ENCODE peak calls at places on chromosomes 1 and 21, in seven cellular contexts. One of them, this sample, is unnamed.

GRCh38 chr1:233945573-233945972 is 41.1 kb downstream of the SLC35F3 start:
- DNase-seq in retina: no peak
- DNase-seq in activated CD8-positive, alpha-beta T cell treated with anti-CD3 and anti-CD28 coated beads, Interleukin-2, amount 10 ng/mL, durations not matched to agents 7 days and 5 days: no peak
- DNase-seq in activated gamma-delta T cell treated with anti-CD3 and anti-CD28 coated beads, Interleukin-2, amount 50 U/mL, for 16 hours: no peak
- DNase-seq in OCI-LY7: no peak
- DNase-seq in cardiac muscle cell: no peak
- DNase-seq in WTC11: no peak
- DNase-seq in this sample: no peak

GRCh38 chr1:19623523-19623922 is 20.6 kb upstream of the NBL1 start:
- DNase-seq in cardiac muscle cell: no peak
- DNase-seq in WTC11: no peak
- DNase-seq in activated gamma-delta T cell treated with anti-CD3 and anti-CD28 coated beads, Interleukin-2, amount 50 U/mL, for 16 hours: no peak
- DNase-seq in OCI-LY7: no peak
- DNase-seq in retina: no peak
- DNase-seq in activated CD8-positive, alpha-beta T cell treated with anti-CD3 and anti-CD28 coated beads, Interleukin-2, amount 10 ng/mL, durations not matched to agents 7 days and 5 days: no peak
- DNase-seq in this sample: no peak

GRCh38 chr1:210373878-210374599 is 45.3 kb downstream of the HHAT start:
- DNase-seq in retina: no peak
- DNase-seq in cardiac muscle cell: peak
- DNase-seq in WTC11: peak
- DNase-seq in activated gamma-delta T cell treated with anti-CD3 and anti-CD28 coated beads, Interleukin-2, amount 50 U/mL, for 16 hours: peak
- DNase-seq in activated CD8-positive, alpha-beta T cell treated with anti-CD3 and anti-CD28 coated beads, Interleukin-2, amount 10 ng/mL, durations not matched to agents 7 days and 5 days: peak
- DNase-seq in OCI-LY7: peak
- DNase-seq in this sample: no peak

GRCh38 chr1:168082008-168082876 is 54.5 kb downstream of the GPR161 start:
- DNase-seq in WTC11: peak
- DNase-seq in cardiac muscle cell: peak
- DNase-seq in activated CD8-positive, alpha-beta T cell treated with anti-CD3 and anti-CD28 coated beads, Interleukin-2, amount 10 ng/mL, durations not matched to agents 7 days and 5 days: peak
- DNase-seq in OCI-LY7: peak
- DNase-seq in retina: peak
- DNase-seq in activated gamma-delta T cell treated with anti-CD3 and anti-CD28 coated beads, Interleukin-2, amount 50 U/mL, for 16 hours: peak
- DNase-seq in this sample: peak

GRCh38 chr21:33848252-33848953 is 67.2 kb downstream of the ATP5PO start:
- DNase-seq in cardiac muscle cell: no peak
- DNase-seq in activated CD8-positive, alpha-beta T cell treated with anti-CD3 and anti-CD28 coated beads, Interleukin-2, amount 10 ng/mL, durations not matched to agents 7 days and 5 days: no peak
- DNase-seq in retina: no peak
- DNase-seq in activated gamma-delta T cell treated with anti-CD3 and anti-CD28 coated beads, Interleukin-2, amount 50 U/mL, for 16 hours: no peak
- DNase-seq in OCI-LY7: peak
- DNase-seq in WTC11: no peak
- DNase-seq in this sample: peak

GRCh38 chr1:88683516-88683847 is 591 bp upstream of the PKN2 start:
- DNase-seq in retina: no peak
- DNase-seq in activated CD8-positive, alpha-beta T cell treated with anti-CD3 and anti-CD28 coated beads, Interleukin-2, amount 10 ng/mL, durations not matched to agents 7 days and 5 days: peak
- DNase-seq in WTC11: peak
- DNase-seq in OCI-LY7: peak
- DNase-seq in cardiac muscle cell: no peak
- DNase-seq in activated gamma-delta T cell treated with anti-CD3 and anti-CD28 coated beads, Interleukin-2, amount 50 U/mL, for 16 hours: peak
- DNase-seq in this sample: no peak

GRCh38 chr1:143698016-143698415 is 273.8 kb downstream of the FAM72C start:
- DNase-seq in OCI-LY7: peak
- DNase-seq in activated CD8-positive, alpha-beta T cell treated with anti-CD3 and anti-CD28 coated beads, Interleukin-2, amount 10 ng/mL, durations not matched to agents 7 days and 5 days: no peak
- DNase-seq in activated gamma-delta T cell treated with anti-CD3 and anti-CD28 coated beads, Interleukin-2, amount 50 U/mL, for 16 hours: no peak
- DNase-seq in retina: no peak
- DNase-seq in cardiac muscle cell: peak
- DNase-seq in WTC11: peak
- DNase-seq in this sample: no peak

GRCh38 chr1:17369466-17369865 is 2.5 kb upstream of the PADI6 start:
- DNase-seq in WTC11: no peak
- DNase-seq in activated gamma-delta T cell treated with anti-CD3 and anti-CD28 coated beads, Interleukin-2, amount 50 U/mL, for 16 hours: no peak
- DNase-seq in cardiac muscle cell: peak
- DNase-seq in activated CD8-positive, alpha-beta T cell treated with anti-CD3 and anti-CD28 coated beads, Interleukin-2, amount 10 ng/mL, durations not matched to agents 7 days and 5 days: no peak
- DNase-seq in OCI-LY7: no peak
- DNase-seq in retina: no peak
- DNase-seq in this sample: no peak

GRCh38 chr1:164958995-164959788 is 397.3 kb downstream of the LMX1A start:
- DNase-seq in OCI-LY7: no peak
- DNase-seq in WTC11: no peak
- DNase-seq in retina: no peak
- DNase-seq in activated gamma-delta T cell treated with anti-CD3 and anti-CD28 coated beads, Interleukin-2, amount 50 U/mL, for 16 hours: no peak
- DNase-seq in activated CD8-positive, alpha-beta T cell treated with anti-CD3 and anti-CD28 coated beads, Interleukin-2, amount 10 ng/mL, durations not matched to agents 7 days and 5 days: no peak
- DNase-seq in cardiac muscle cell: no peak
- DNase-seq in this sample: no peak

GRCh38 chr1:235739124-235739523 is 89.5 kb upstream of the GNG4 start:
- DNase-seq in cardiac muscle cell: peak
- DNase-seq in retina: no peak
- DNase-seq in activated CD8-positive, alpha-beta T cell treated with anti-CD3 and anti-CD28 coated beads, Interleukin-2, amount 10 ng/mL, durations not matched to agents 7 days and 5 days: no peak
- DNase-seq in WTC11: no peak
- DNase-seq in OCI-LY7: no peak
- DNase-seq in activated gamma-delta T cell treated with anti-CD3 and anti-CD28 coated beads, Interleukin-2, amount 50 U/mL, for 16 hours: no peak
- DNase-seq in this sample: no peak

GRCh38 chr1:197948926-197949899 is 32.0 kb downstream of the LHX9 start:
- DNase-seq in retina: no peak
- DNase-seq in WTC11: no peak
- DNase-seq in cardiac muscle cell: no peak
- DNase-seq in activated CD8-positive, alpha-beta T cell treated with anti-CD3 and anti-CD28 coated beads, Interleukin-2, amount 10 ng/mL, durations not matched to agents 7 days and 5 days: peak
- DNase-seq in activated gamma-delta T cell treated with anti-CD3 and anti-CD28 coated beads, Interleukin-2, amount 50 U/mL, for 16 hours: peak
- DNase-seq in OCI-LY7: no peak
- DNase-seq in this sample: no peak

GRCh38 chr1:24555591-24556413 is at the start of gene NCMAP:
- DNase-seq in retina: peak
- DNase-seq in OCI-LY7: peak
- DNase-seq in activated CD8-positive, alpha-beta T cell treated with anti-CD3 and anti-CD28 coated beads, Interleukin-2, amount 10 ng/mL, durations not matched to agents 7 days and 5 days: no peak
- DNase-seq in cardiac muscle cell: no peak
- DNase-seq in activated gamma-delta T cell treated with anti-CD3 and anti-CD28 coated beads, Interleukin-2, amount 50 U/mL, for 16 hours: no peak
- DNase-seq in WTC11: peak
- DNase-seq in this sample: no peak

GRCh38 chr1:33221385-33221758 is 34.9 kb upstream of the ZNF362 start:
- DNase-seq in OCI-LY7: no peak
- DNase-seq in WTC11: no peak
- DNase-seq in cardiac muscle cell: no peak
- DNase-seq in retina: no peak
- DNase-seq in activated CD8-positive, alpha-beta T cell treated with anti-CD3 and anti-CD28 coated beads, Interleukin-2, amount 10 ng/mL, durations not matched to agents 7 days and 5 days: no peak
- DNase-seq in activated gamma-delta T cell treated with anti-CD3 and anti-CD28 coated beads, Interleukin-2, amount 50 U/mL, for 16 hours: no peak
- DNase-seq in this sample: no peak

GRCh38 chr1:22142315-22143064 is 407 bp downstream of the WNT4 start:
- DNase-seq in retina: no peak
- DNase-seq in activated gamma-delta T cell treated with anti-CD3 and anti-CD28 coated beads, Interleukin-2, amount 50 U/mL, for 16 hours: no peak
- DNase-seq in activated CD8-positive, alpha-beta T cell treated with anti-CD3 and anti-CD28 coated beads, Interleukin-2, amount 10 ng/mL, durations not matched to agents 7 days and 5 days: no peak
- DNase-seq in OCI-LY7: no peak
- DNase-seq in WTC11: peak
- DNase-seq in cardiac muscle cell: no peak
- DNase-seq in this sample: no peak

GRCh38 chr1:35430762-35431161 is 126.4 kb downstream of the KIAA0319L start:
- DNase-seq in activated CD8-positive, alpha-beta T cell treated with anti-CD3 and anti-CD28 coated beads, Interleukin-2, amount 10 ng/mL, durations not matched to agents 7 days and 5 days: no peak
- DNase-seq in WTC11: no peak
- DNase-seq in retina: no peak
- DNase-seq in activated gamma-delta T cell treated with anti-CD3 and anti-CD28 coated beads, Interleukin-2, amount 50 U/mL, for 16 hours: no peak
- DNase-seq in cardiac muscle cell: no peak
- DNase-seq in OCI-LY7: no peak
- DNase-seq in this sample: no peak

GRCh38 chr1:245583575-245584330 is 429.0 kb downstream of the KIF26B start:
- DNase-seq in OCI-LY7: no peak
- DNase-seq in retina: no peak
- DNase-seq in WTC11: no peak
- DNase-seq in activated gamma-delta T cell treated with anti-CD3 and anti-CD28 coated beads, Interleukin-2, amount 50 U/mL, for 16 hours: no peak
- DNase-seq in cardiac muscle cell: peak
- DNase-seq in activated CD8-positive, alpha-beta T cell treated with anti-CD3 and anti-CD28 coated beads, Interleukin-2, amount 10 ng/mL, durations not matched to agents 7 days and 5 days: no peak
- DNase-seq in this sample: peak

GRCh38 chr1:3717715-3718601 is 34.3 kb upstream of the CCDC27 start:
- DNase-seq in cardiac muscle cell: no peak
- DNase-seq in activated gamma-delta T cell treated with anti-CD3 and anti-CD28 coated beads, Interleukin-2, amount 50 U/mL, for 16 hours: no peak
- DNase-seq in OCI-LY7: peak
- DNase-seq in WTC11: peak
- DNase-seq in retina: peak
- DNase-seq in activated CD8-positive, alpha-beta T cell treated with anti-CD3 and anti-CD28 coated beads, Interleukin-2, amount 10 ng/mL, durations not matched to agents 7 days and 5 days: peak
- DNase-seq in this sample: no peak

GRCh38 chr1:234719454-234720258 is 109.7 kb upstream of the IRF2BP2 start:
- DNase-seq in OCI-LY7: no peak
- DNase-seq in retina: no peak
- DNase-seq in activated CD8-positive, alpha-beta T cell treated with anti-CD3 and anti-CD28 coated beads, Interleukin-2, amount 10 ng/mL, durations not matched to agents 7 days and 5 days: no peak
- DNase-seq in activated gamma-delta T cell treated with anti-CD3 and anti-CD28 coated beads, Interleukin-2, amount 50 U/mL, for 16 hours: no peak
- DNase-seq in WTC11: no peak
- DNase-seq in cardiac muscle cell: no peak
- DNase-seq in this sample: no peak

GRCh38 chr1:101131239-101131924 is 105.4 kb upstream of the S1PR1 start:
- DNase-seq in WTC11: no peak
- DNase-seq in activated gamma-delta T cell treated with anti-CD3 and anti-CD28 coated beads, Interleukin-2, amount 50 U/mL, for 16 hours: no peak
- DNase-seq in OCI-LY7: no peak
- DNase-seq in retina: no peak
- DNase-seq in cardiac muscle cell: no peak
- DNase-seq in activated CD8-positive, alpha-beta T cell treated with anti-CD3 and anti-CD28 coated beads, Interleukin-2, amount 10 ng/mL, durations not matched to agents 7 days and 5 days: no peak
- DNase-seq in this sample: no peak

GRCh38 chr21:40166291-40166843 is 299.1 kb downstream of the PCP4 start:
- DNase-seq in cardiac muscle cell: no peak
- DNase-seq in activated CD8-positive, alpha-beta T cell treated with anti-CD3 and anti-CD28 coated beads, Interleukin-2, amount 10 ng/mL, durations not matched to agents 7 days and 5 days: no peak
- DNase-seq in retina: no peak
- DNase-seq in OCI-LY7: no peak
- DNase-seq in activated gamma-delta T cell treated with anti-CD3 and anti-CD28 coated beads, Interleukin-2, amount 50 U/mL, for 16 hours: no peak
- DNase-seq in WTC11: no peak
- DNase-seq in this sample: no peak

GRCh38 chr1:180975551-180975950 is 47.1 kb downstream of the STX6 start:
- DNase-seq in cardiac muscle cell: peak
- DNase-seq in WTC11: no peak
- DNase-seq in activated CD8-positive, alpha-beta T cell treated with anti-CD3 and anti-CD28 coated beads, Interleukin-2, amount 10 ng/mL, durations not matched to agents 7 days and 5 days: no peak
- DNase-seq in OCI-LY7: no peak
- DNase-seq in activated gamma-delta T cell treated with anti-CD3 and anti-CD28 coated beads, Interleukin-2, amount 50 U/mL, for 16 hours: no peak
- DNase-seq in retina: no peak
- DNase-seq in this sample: no peak

GRCh38 chr1:115194571-115194970 is 105.3 kb upstream of the TSPAN2 start:
- DNase-seq in activated CD8-positive, alpha-beta T cell treated with anti-CD3 and anti-CD28 coated beads, Interleukin-2, amount 10 ng/mL, durations not matched to agents 7 days and 5 days: no peak
- DNase-seq in retina: no peak
- DNase-seq in cardiac muscle cell: no peak
- DNase-seq in OCI-LY7: no peak
- DNase-seq in activated gamma-delta T cell treated with anti-CD3 and anti-CD28 coated beads, Interleukin-2, amount 50 U/mL, for 16 hours: no peak
- DNase-seq in WTC11: no peak
- DNase-seq in this sample: no peak

GRCh38 chr1:200330770-200331428 is 78.9 kb downstream of the ZNF281 start:
- DNase-seq in OCI-LY7: no peak
- DNase-seq in retina: peak
- DNase-seq in cardiac muscle cell: no peak
- DNase-seq in activated CD8-positive, alpha-beta T cell treated with anti-CD3 and anti-CD28 coated beads, Interleukin-2, amount 10 ng/mL, durations not matched to agents 7 days and 5 days: no peak
- DNase-seq in activated gamma-delta T cell treated with anti-CD3 and anti-CD28 coated beads, Interleukin-2, amount 50 U/mL, for 16 hours: no peak
- DNase-seq in WTC11: no peak
- DNase-seq in this sample: no peak

GRCh38 chr1:183652547-183653467 is at the start of gene APOBEC4:
- DNase-seq in OCI-LY7: no peak
- DNase-seq in activated CD8-positive, alpha-beta T cell treated with anti-CD3 and anti-CD28 coated beads, Interleukin-2, amount 10 ng/mL, durations not matched to agents 7 days and 5 days: no peak
- DNase-seq in activated gamma-delta T cell treated with anti-CD3 and anti-CD28 coated beads, Interleukin-2, amount 50 U/mL, for 16 hours: no peak
- DNase-seq in cardiac muscle cell: peak
- DNase-seq in retina: no peak
- DNase-seq in WTC11: no peak
- DNase-seq in this sample: peak

GRCh38 chr1:211551628-211552465 is 27.1 kb downstream of the SLC30A1 start:
- DNase-seq in WTC11: no peak
- DNase-seq in cardiac muscle cell: peak
- DNase-seq in retina: no peak
- DNase-seq in OCI-LY7: no peak
- DNase-seq in activated CD8-positive, alpha-beta T cell treated with anti-CD3 and anti-CD28 coated beads, Interleukin-2, amount 10 ng/mL, durations not matched to agents 7 days and 5 days: no peak
- DNase-seq in activated gamma-delta T cell treated with anti-CD3 and anti-CD28 coated beads, Interleukin-2, amount 50 U/mL, for 16 hours: no peak
- DNase-seq in this sample: no peak

GRCh38 chr1:12473596-12474329 is 144.2 kb downstream of the DHRS3 start:
- DNase-seq in activated gamma-delta T cell treated with anti-CD3 and anti-CD28 coated beads, Interleukin-2, amount 50 U/mL, for 16 hours: no peak
- DNase-seq in activated CD8-positive, alpha-beta T cell treated with anti-CD3 and anti-CD28 coated beads, Interleukin-2, amount 10 ng/mL, durations not matched to agents 7 days and 5 days: no peak
- DNase-seq in OCI-LY7: no peak
- DNase-seq in cardiac muscle cell: no peak
- DNase-seq in WTC11: no peak
- DNase-seq in retina: no peak
- DNase-seq in this sample: no peak

GRCh38 chr1:175900171-175900570 is 156.8 kb upstream of the TNR start:
- DNase-seq in retina: no peak
- DNase-seq in activated CD8-positive, alpha-beta T cell treated with anti-CD3 and anti-CD28 coated beads, Interleukin-2, amount 10 ng/mL, durations not matched to agents 7 days and 5 days: no peak
- DNase-seq in activated gamma-delta T cell treated with anti-CD3 and anti-CD28 coated beads, Interleukin-2, amount 50 U/mL, for 16 hours: no peak
- DNase-seq in OCI-LY7: no peak
- DNase-seq in cardiac muscle cell: no peak
- DNase-seq in WTC11: no peak
- DNase-seq in this sample: no peak

GRCh38 chr1:14415396-14415795 is 183.1 kb upstream of the KAZN start:
- DNase-seq in activated gamma-delta T cell treated with anti-CD3 and anti-CD28 coated beads, Interleukin-2, amount 50 U/mL, for 16 hours: no peak
- DNase-seq in OCI-LY7: peak
- DNase-seq in WTC11: peak
- DNase-seq in retina: no peak
- DNase-seq in cardiac muscle cell: no peak
- DNase-seq in activated CD8-positive, alpha-beta T cell treated with anti-CD3 and anti-CD28 coated beads, Interleukin-2, amount 10 ng/mL, durations not matched to agents 7 days and 5 days: no peak
- DNase-seq in this sample: no peak

GRCh38 chr1:45359882-45360513 is 19.8 kb upstream of the MUTYH start:
- DNase-seq in WTC11: peak
- DNase-seq in activated CD8-positive, alpha-beta T cell treated with anti-CD3 and anti-CD28 coated beads, Interleukin-2, amount 10 ng/mL, durations not matched to agents 7 days and 5 days: peak
- DNase-seq in cardiac muscle cell: peak
- DNase-seq in activated gamma-delta T cell treated with anti-CD3 and anti-CD28 coated beads, Interleukin-2, amount 50 U/mL, for 16 hours: peak
- DNase-seq in OCI-LY7: peak
- DNase-seq in retina: peak
- DNase-seq in this sample: peak

GRCh38 chr1:201938440-201939005 is 7.8 kb downstream of the LMOD1 start:
- DNase-seq in activated CD8-positive, alpha-beta T cell treated with anti-CD3 and anti-CD28 coated beads, Interleukin-2, amount 10 ng/mL, durations not matched to agents 7 days and 5 days: no peak
- DNase-seq in retina: no peak
- DNase-seq in cardiac muscle cell: no peak
- DNase-seq in OCI-LY7: no peak
- DNase-seq in WTC11: no peak
- DNase-seq in activated gamma-delta T cell treated with anti-CD3 and anti-CD28 coated beads, Interleukin-2, amount 50 U/mL, for 16 hours: no peak
- DNase-seq in this sample: no peak

GRCh38 chr1:36703526-36704208 is 221.0 kb upstream of the CSF3R start:
- DNase-seq in activated gamma-delta T cell treated with anti-CD3 and anti-CD28 coated beads, Interleukin-2, amount 50 U/mL, for 16 hours: peak
- DNase-seq in WTC11: peak
- DNase-seq in activated CD8-positive, alpha-beta T cell treated with anti-CD3 and anti-CD28 coated beads, Interleukin-2, amount 10 ng/mL, durations not matched to agents 7 days and 5 days: peak
- DNase-seq in retina: peak
- DNase-seq in cardiac muscle cell: peak
- DNase-seq in OCI-LY7: peak
- DNase-seq in this sample: peak

GRCh38 chr1:164846731-164847691 is 288.0 kb downstream of the PBX1 start:
- DNase-seq in WTC11: no peak
- DNase-seq in retina: no peak
- DNase-seq in cardiac muscle cell: no peak
- DNase-seq in OCI-LY7: no peak
- DNase-seq in activated gamma-delta T cell treated with anti-CD3 and anti-CD28 coated beads, Interleukin-2, amount 50 U/mL, for 16 hours: no peak
- DNase-seq in activated CD8-positive, alpha-beta T cell treated with anti-CD3 and anti-CD28 coated beads, Interleukin-2, amount 10 ng/mL, durations not matched to agents 7 days and 5 days: no peak
- DNase-seq in this sample: no peak

GRCh38 chr1:175191654-175192053 is 922 bp downstream of the KIAA0040 start:
- DNase-seq in retina: no peak
- DNase-seq in activated gamma-delta T cell treated with anti-CD3 and anti-CD28 coated beads, Interleukin-2, amount 50 U/mL, for 16 hours: no peak
- DNase-seq in activated CD8-positive, alpha-beta T cell treated with anti-CD3 and anti-CD28 coated beads, Interleukin-2, amount 10 ng/mL, durations not matched to agents 7 days and 5 days: peak
- DNase-seq in cardiac muscle cell: no peak
- DNase-seq in WTC11: no peak
- DNase-seq in OCI-LY7: peak
- DNase-seq in this sample: peak

GRCh38 chr21:42865361-42866160 is 13.8 kb downstream of the WDR4 start:
- DNase-seq in activated CD8-positive, alpha-beta T cell treated with anti-CD3 and anti-CD28 coated beads, Interleukin-2, amount 10 ng/mL, durations not matched to agents 7 days and 5 days: no peak
- DNase-seq in retina: no peak
- DNase-seq in activated gamma-delta T cell treated with anti-CD3 and anti-CD28 coated beads, Interleukin-2, amount 50 U/mL, for 16 hours: no peak
- DNase-seq in cardiac muscle cell: no peak
- DNase-seq in OCI-LY7: no peak
- DNase-seq in WTC11: no peak
- DNase-seq in this sample: peak

GRCh38 chr1:247528812-247529474 is 7.3 kb downstream of the OR2C3 start:
- DNase-seq in retina: no peak
- DNase-seq in OCI-LY7: no peak
- DNase-seq in activated CD8-positive, alpha-beta T cell treated with anti-CD3 and anti-CD28 coated beads, Interleukin-2, amount 10 ng/mL, durations not matched to agents 7 days and 5 days: no peak
- DNase-seq in cardiac muscle cell: no peak
- DNase-seq in activated gamma-delta T cell treated with anti-CD3 and anti-CD28 coated beads, Interleukin-2, amount 50 U/mL, for 16 hours: no peak
- DNase-seq in WTC11: no peak
- DNase-seq in this sample: no peak

This sample was measured in NCI-H2107.